ENCODE peak calls at places on chromosomes 2 and 18, in seven cellular contexts. H is H1, B is brain microvascular endothelial cell, I is kidney tubule cell, R is OCI-M1, Q is NCI-H748 treated with DMSO at 0.1 percent for 48 hours, P is epithelial cell of esophagus. U is an unnamed sample.

GRCh38 chr18:12442946-12443345 is 35.2 kb downstream of the PRELID3A start:
- DNase-seq in H (no peak), B (no peak), I (peak; percentile 62), R (no peak), Q (no peak), P (peak; percentile 18), U (no peak)

GRCh38 chr2:223056656-223057418 is 4.8 kb downstream of the KCNE4 start:
- DNase-seq in H (no peak), B (no peak), I (no peak), R (no peak), Q (no peak), P (no peak), U (no peak)

GRCh38 chr18:32607816-32608215 is 137.1 kb upstream of the GAREM1 start:
- DNase-seq in H (no peak), B (no peak), I (no peak), R (no peak), Q (no peak), P (no peak), U (no peak)

GRCh38 chr2:10533811-10534321 is 85.7 kb upstream of the ODC1 start:
- DNase-seq in H (no peak), B (no peak), I (peak; percentile 91), R (peak; percentile 14), Q (no peak), P (peak; percentile 27), U (peak; percentile 93)

GRCh38 chr18:57942090-57942489 is 101.9 kb upstream of the NEDD4L start:
- DNase-seq in H (no peak), B (no peak), I (no peak), R (no peak), Q (no peak), P (peak; percentile 90), U (no peak)

GRCh38 chr2:109450574-109451265 is 163.0 kb downstream of the SEPTIN10 start:
- DNase-seq in H (no peak), B (no peak), I (no peak), R (no peak), Q (no peak), P (no peak), U (peak; percentile 82)

GRCh38 chr2:38375711-38376345 is 1.2 kb downstream of the ATL2 start:
- DNase-seq in H (no peak), B (no peak), I (peak; percentile 49), R (no peak), Q (peak; percentile 36), P (peak; percentile 31), U (peak; percentile 63)

GRCh38 chr2:98669675-98670074 is 61.3 kb downstream of the MGAT4A start:
- DNase-seq in H (no peak), B (peak; percentile 75), I (peak; percentile 94), R (no peak), Q (no peak), P (peak; percentile 15), U (peak; percentile 17)

GRCh38 chr18:27954226-27954625 is 222.7 kb downstream of the CDH2 start:
- DNase-seq in H (no peak), B (peak; percentile 86), I (peak; percentile 27), R (no peak), Q (no peak), P (peak; percentile 35), U (peak; percentile 1)

GRCh38 chr2:120576509-120577474 is 158.9 kb upstream of the GLI2 start:
- DNase-seq in H (no peak), B (no peak), I (no peak), R (no peak), Q (no peak), P (peak; percentile 27), U (no peak)

GRCh38 chr2:86518498-86518897 is 44.7 kb downstream of the CHMP3 start:
- DNase-seq in H (no peak), B (no peak), I (no peak), R (peak; percentile 1), Q (no peak), P (peak; percentile 12), U (no peak)

GRCh38 chr2:165634855-165635254 is 159.2 kb downstream of the GALNT3 start:
- DNase-seq in H (peak; percentile 57), B (peak; percentile 61), I (peak; percentile 5), R (no peak), Q (peak; percentile 61), P (peak; percentile 44), U (peak; percentile 9)

GRCh38 chr18:3183103-3183717 is 36.6 kb downstream of the MYOM1 start:
- DNase-seq in H (no peak), B (no peak), I (peak; percentile 5), R (no peak), Q (no peak), P (no peak), U (no peak)

GRCh38 chr2:239135531-239135930 is 265.3 kb downstream of the HDAC4 start:
- DNase-seq in H (no peak), B (no peak), I (no peak), R (no peak), Q (no peak), P (no peak), U (no peak)

U was measured in MG63.